ENCODE peak calls at places on chromosomes 12 and 14, in four cellular contexts. K, J, U and Z are unnamed samples. For H3K4me1, the result is how much of the 10 kb centered on the place peaks cover.

GRCh38 chr12:106126441-106127288 is 12.1 kb downstream of the NUAK1 start:
- DNase-seq in K (peak), J (peak), U (no peak), Z (no peak)

GRCh38 chr12:56833780-56834179 is 70.7 kb downstream of the HSD17B6 start:
- DNase-seq in K (no peak), J (no peak), U (no peak), Z (no peak)

GRCh38 chr12:52341066-52341580 is 19.9 kb upstream of the KRT83 start:
- DNase-seq in K (no peak), J (no peak), U (no peak), Z (no peak)

GRCh38 chr12:6494351-6494743 is 445 bp downstream of the NCAPD2 start:
- DNase-seq in K (no peak), J (no peak), U (peak), Z (no peak)

GRCh38 chr14:91889477-91890211 is 22.3 kb upstream of the TC2N start:
- DNase-seq in K (peak), J (no peak), U (no peak), Z (peak)

GRCh38 chr14:28584951-28585350 is 181.6 kb upstream of the FOXG1 start:
- DNase-seq in K (no peak), J (no peak), U (no peak), Z (no peak)

GRCh38 chr12:110725267-110725666 is 17.4 kb downstream of the PPP1CC start:
- DNase-seq in K (no peak), J (no peak), U (no peak), Z (no peak)

GRCh38 chr12:120399531-120399930 is 30.6 kb upstream of the MSI1 start:
- DNase-seq in K (no peak), J (peak), U (no peak), Z (no peak)

GRCh38 chr12:102567031-102567985 is 86.9 kb upstream of the IGF1 start:
- DNase-seq in K (no peak), J (peak), U (no peak), Z (no peak)

GRCh38 chr12:6553051-6553868 is 2.6 kb downstream of the IFFO1 start:
- DNase-seq in K (peak), J (peak), U (no peak), Z (no peak)

GRCh38 chr12:1799882-1800645 is 20.3 kb upstream of the LRTM2 start:
- DNase-seq in K (peak), J (no peak), U (no peak), Z (no peak)
- H3K4me1 ChIP-seq in K (under half), J (under half), U (under half), Z (under half)

DNA sequence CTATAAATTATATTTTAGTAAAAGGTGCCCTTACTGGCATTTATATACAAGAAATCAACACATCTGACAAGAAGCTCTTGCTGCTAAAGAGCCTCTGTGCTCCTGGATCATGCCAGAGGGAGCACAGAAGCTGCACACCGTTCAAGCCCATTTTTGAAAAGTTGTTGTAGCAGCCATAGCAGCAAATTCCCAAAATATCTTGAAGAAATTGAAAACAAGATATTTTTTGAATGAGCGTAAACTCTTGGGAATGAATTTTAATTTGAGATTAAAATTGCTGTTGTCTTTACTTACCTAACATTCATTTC is 540 bp upstream of the CLEC2D start:
- DNase-seq in K (no peak), J (no peak), U (no peak), Z (peak)
- H3K4me1 ChIP-seq in K (under half), J (under half), U (under half), Z (half or more)

DNA sequence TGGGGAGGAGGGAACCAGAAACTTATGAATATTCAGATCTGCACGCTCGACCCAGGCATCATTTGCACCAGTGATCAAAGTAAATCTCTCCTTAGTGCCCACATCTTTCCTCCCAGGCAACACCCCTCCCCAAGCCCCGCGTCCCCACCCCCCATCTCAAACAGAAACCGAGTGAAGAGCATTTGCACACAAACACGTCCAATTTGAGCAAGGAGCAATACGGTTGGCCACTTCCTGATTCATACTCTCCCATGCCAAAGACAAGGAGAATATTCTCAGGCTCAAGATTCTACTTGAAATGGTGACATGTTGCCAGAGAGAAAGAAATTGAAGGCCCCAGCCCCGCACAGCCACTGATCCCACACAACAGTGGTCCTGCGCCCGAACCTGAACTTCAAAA is 7.1 kb downstream of the FOXN3 start:
- DNase-seq in K (peak), J (no peak), U (no peak), Z (no peak)
- H3K4me1 ChIP-seq in K (half or more), J (under half), U (half or more), Z (half or more)

GRCh38 chr14:61430066-61430757 is 108.8 kb downstream of the PRKCH start:
- DNase-seq in K (no peak), J (no peak), U (no peak), Z (no peak)

GRCh38 chr14:61426048-61426447 is 104.7 kb downstream of the PRKCH start:
- DNase-seq in K (no peak), J (no peak), U (no peak), Z (no peak)

GRCh38 chr14:61428261-61428660 is 106.9 kb downstream of the PRKCH start:
- DNase-seq in K (no peak), J (no peak), U (peak), Z (no peak)

GRCh38 chr14:61433169-61433568 is 111.8 kb downstream of the PRKCH start:
- DNase-seq in K (no peak), J (no peak), U (no peak), Z (no peak)

DNA sequence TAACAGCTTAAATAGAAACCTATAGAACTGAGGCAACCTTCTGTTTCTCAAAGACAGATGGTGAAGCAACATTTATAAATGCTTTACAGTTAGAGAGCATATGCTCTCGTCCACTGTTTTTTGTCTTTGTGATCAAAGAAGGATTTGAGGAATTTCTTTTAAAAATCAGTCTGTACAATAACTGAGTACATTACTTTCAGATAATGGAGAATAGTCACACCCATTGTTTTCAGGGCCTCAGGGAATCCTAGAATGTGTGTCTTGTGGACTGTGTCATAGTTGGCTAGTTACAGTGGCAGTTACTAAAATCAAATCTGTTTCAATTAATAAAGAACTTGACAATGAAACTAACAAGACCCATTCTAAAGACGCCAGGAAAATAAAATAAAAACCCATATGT is 107.9 kb downstream of the PRKCH start:
- DNase-seq in K (no peak), J (no peak), U (no peak), Z (no peak)
- H3K4me1 ChIP-seq in K (under half), J (under half), U (under half), Z (under half)

GRCh38 chr12:1826401-1826800 is 6.0 kb downstream of the LRTM2 start:
- DNase-seq in K (no peak), J (no peak), U (no peak), Z (no peak)
- H3K4me1 ChIP-seq in K (under half), J (under half), U (under half), Z (under half)

GRCh38 chr12:72465940-72466630 is 193.9 kb downstream of the TRHDE start:
- DNase-seq in K (no peak), J (no peak), U (no peak), Z (no peak)

GRCh38 chr12:72471806-72472205 is 199.6 kb downstream of the TRHDE start:
- DNase-seq in K (no peak), J (no peak), U (peak), Z (no peak)

GRCh38 chr12:72467985-72468384 is 195.8 kb downstream of the TRHDE start:
- DNase-seq in K (no peak), J (no peak), U (no peak), Z (no peak)

GRCh38 chr12:72472350-72472749 is 200.2 kb downstream of the TRHDE start:
- DNase-seq in K (no peak), J (no peak), U (no peak), Z (peak)

DNA sequence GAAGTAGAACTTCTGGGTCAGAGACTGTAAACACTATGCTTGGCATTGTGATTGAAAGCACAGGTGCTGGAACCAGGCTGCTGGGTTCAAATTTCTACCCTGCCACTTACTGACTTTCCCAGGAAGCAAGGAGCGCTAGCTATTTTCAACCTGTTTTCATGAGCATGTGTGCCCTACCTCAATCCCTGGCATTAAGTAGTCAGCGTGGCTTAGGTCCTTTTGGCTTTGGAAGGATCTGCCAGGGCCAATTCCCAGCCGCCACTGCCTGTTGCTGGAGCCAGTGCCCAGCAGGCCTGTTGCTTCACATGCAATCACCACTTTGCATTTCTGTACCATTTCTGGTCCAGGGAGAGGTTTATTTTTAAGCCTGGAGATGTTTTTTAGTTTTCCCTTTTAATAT is 196.3 kb downstream of the TRHDE start:
- DNase-seq in K (no peak), J (no peak), U (no peak), Z (no peak)
- H3K4me1 ChIP-seq in K (under half), J (under half), U (under half), Z (under half)

DNA sequence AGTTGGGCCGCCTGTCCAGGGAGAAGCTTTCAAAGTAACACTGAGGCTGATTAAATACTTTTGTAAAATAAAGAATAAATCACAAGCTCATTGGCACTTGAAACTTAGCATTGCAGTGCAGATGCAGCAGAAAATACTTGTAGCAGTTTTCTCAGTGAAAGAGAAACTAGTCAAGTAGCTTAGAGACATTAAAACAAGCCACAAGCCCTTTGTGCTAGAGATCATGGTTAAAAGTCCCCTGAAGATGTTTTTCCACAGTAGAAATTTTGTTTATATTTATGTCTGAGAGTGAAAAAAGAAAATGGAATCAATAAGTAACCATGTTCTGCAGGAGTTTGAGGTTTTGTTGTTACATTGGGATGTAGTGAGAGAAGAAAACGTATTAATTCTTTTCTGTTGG is 5.9 kb downstream of the PSEN1 start:
- DNase-seq in K (no peak), J (no peak), U (no peak), Z (no peak)
- H3K4me1 ChIP-seq in K (under half), J (under half), U (under half), Z (under half)

GRCh38 chr12:47820631-47821345 is 1.1 kb upstream of the HDAC7 start:
- DNase-seq in K (peak), J (peak), U (peak), Z (no peak)

GRCh38 chr12:47821346-47821706 is 1.6 kb upstream of the HDAC7 start:
- DNase-seq in K (no peak), J (peak), U (no peak), Z (no peak)

GRCh38 chr12:47823422-47824086 is 3.9 kb upstream of the HDAC7 start:
- DNase-seq in K (no peak), J (no peak), U (no peak), Z (no peak)

GRCh38 chr12:47822863-47823262 is 3.2 kb upstream of the HDAC7 start:
- DNase-seq in K (no peak), J (no peak), U (no peak), Z (no peak)

GRCh38 chr12:47822386-47822785 is 2.7 kb upstream of the HDAC7 start:
- DNase-seq in K (peak), J (no peak), U (no peak), Z (no peak)
- H3K4me1 ChIP-seq in K (half or more), J (under half), U (under half), Z (half or more)

DNA sequence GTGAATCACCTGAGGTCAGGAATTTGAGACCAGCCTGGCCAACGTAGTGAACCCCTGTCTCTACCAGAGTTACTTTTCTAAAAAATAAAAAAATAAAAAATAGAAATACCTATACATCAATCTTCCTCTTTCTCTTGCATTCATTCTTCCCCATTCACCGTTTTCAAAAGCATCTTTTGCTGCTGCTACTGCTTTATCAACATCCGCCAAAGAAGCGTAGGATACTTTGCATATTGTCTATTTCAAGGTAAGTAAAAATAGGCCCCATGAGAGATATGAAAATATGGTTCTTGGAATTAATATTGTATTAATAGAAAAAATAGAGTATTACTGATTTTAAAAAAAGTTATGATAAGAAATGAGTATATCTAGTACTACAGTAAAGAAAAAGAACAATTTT is 32.3 kb downstream of the ALDH1L2 start:
- DNase-seq in K (no peak), J (no peak), U (no peak), Z (peak)
- H3K4me1 ChIP-seq in K (under half), J (under half), U (under half), Z (under half)

DNA sequence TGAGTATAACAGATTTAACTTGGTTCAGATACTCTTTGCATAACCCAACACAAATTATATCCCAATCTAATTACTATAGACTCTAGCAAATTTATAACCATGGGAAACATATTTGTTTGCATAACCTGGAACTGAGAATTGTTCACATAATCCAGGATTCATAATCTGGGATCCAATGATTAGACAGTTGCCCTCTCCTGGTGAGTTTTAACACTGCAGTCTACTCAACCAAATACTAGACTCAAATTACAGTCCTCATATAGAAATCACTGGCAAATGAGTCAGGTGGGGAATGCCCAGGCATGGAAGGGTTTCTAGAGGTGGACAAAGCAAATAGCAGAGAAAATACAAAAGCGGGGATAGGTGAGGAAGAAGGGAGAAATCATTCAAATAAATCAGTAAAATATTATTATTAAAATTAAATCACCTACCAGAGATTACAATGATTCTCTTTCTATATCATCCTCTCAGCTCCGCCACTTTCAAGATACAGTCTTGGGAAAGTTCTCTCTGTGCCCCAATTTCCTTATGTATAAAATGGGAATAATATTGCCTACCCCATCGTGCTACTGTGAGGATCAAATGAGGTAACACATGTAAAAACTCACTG is 9.4 kb downstream of the GCH1 start:
- DNase-seq in K (no peak), J (peak), U (peak), Z (peak)
- H3K4me1 ChIP-seq in K (under half), J (under half), U (under half), Z (under half)